ENCODE peak calls at places on chromosomes 1 and 21, in six cellular contexts. P is hepatocyte, J is cardiac muscle cell, C is lung, M is astrocyte, Q is choroid plexus epithelial cell. G is an unnamed sample.

GRCh38 chr1:116855220-116855619 is 54.5 kb upstream of the PTGFRN start:
- DNase-seq in P (peak; percentile 36), J (no peak), Q (peak; percentile 28), M (peak; percentile 46), C (no peak), G (no peak)

GRCh38 chr1:89657886-89658285 is 25.0 kb downstream of the LRRC8C start:
- DNase-seq in P (no peak), C (no peak), M (no peak), J (no peak), Q (no peak), G (no peak)

GRCh38 chr1:162905759-162906158 is 44.8 kb upstream of the CCDC190 start:
- DNase-seq in M (peak; percentile 82), C (no peak), J (no peak), Q (peak; percentile 93), P (peak; percentile 64), G (peak; percentile 76)

GRCh38 chr1:89609781-89610456 is 23.0 kb upstream of the LRRC8C start:
- DNase-seq in M (no peak), J (no peak), Q (no peak), C (no peak), P (no peak), G (no peak)

GRCh38 chr1:209023790-209024189 is 559.7 kb upstream of the CAMK1G start:
- DNase-seq in M (no peak), C (no peak), Q (no peak), J (no peak), P (no peak), G (no peak)

GRCh38 chr21:20424943-20425342 is 573.3 kb upstream of the NCAM2 start:
- DNase-seq in C (no peak), M (no peak), Q (no peak), J (no peak), P (no peak), G (no peak)

GRCh38 chr1:80248886-80249285 is 1242.4 kb upstream of the ADGRL4 start:
- DNase-seq in Q (peak; percentile 16), C (no peak), M (peak; percentile 11), P (no peak), J (no peak), G (no peak)

GRCh38 chr1:168709407-168709891 is 19.6 kb downstream of the DPT start:
- DNase-seq in C (no peak), Q (peak; percentile 70), M (peak; percentile 99), P (peak; percentile 37), J (peak; percentile 45), G (peak; percentile 48)

GRCh38 chr1:44660176-44660575 is 14.1 kb downstream of the TMEM53 start:
- DNase-seq in P (no peak), J (no peak), C (no peak), M (no peak), Q (no peak), G (peak; percentile 7)

GRCh38 chr21:33189845-33190244 is 39.9 kb upstream of the IFNAR2 start:
- DNase-seq in P (no peak), M (no peak), Q (no peak), J (no peak), C (no peak), G (no peak)

GRCh38 chr1:226626577-226626956 is 78.0 kb downstream of the STUM start:
- DNase-seq in C (peak; percentile 76), M (peak; percentile 23), P (peak; percentile 69), Q (peak; percentile 79), J (peak; percentile 62), G (peak; percentile 64)

GRCh38 chr1:72397786-72398185 is 115.4 kb upstream of the NEGR1 start:
- DNase-seq in C (no peak), Q (peak; percentile 85), P (no peak), M (peak; percentile 84), J (no peak), G (peak; percentile 57)

GRCh38 chr1:110040548-110040947 is 6.1 kb downstream of the STRIP1 start:
- DNase-seq in Q (no peak), M (no peak), J (no peak), C (no peak), P (no peak), G (no peak)

GRCh38 chr1:101207891-101208290 is 28.9 kb upstream of the S1PR1 start:
- DNase-seq in C (no peak), Q (no peak), M (peak; percentile 16), J (no peak), P (no peak), G (no peak)
- H3K4me3 ChIP-seq in C (no peak overlapping the region), Q (no peak overlapping the region), M (no peak overlapping the region), J (no peak overlapping the region), P (no peak overlapping the region), G (no peak overlapping the region)

GRCh38 chr1:156876281-156876680 is 15.6 kb downstream of the NTRK1 start:
- DNase-seq in C (no peak), Q (no peak), J (no peak), P (no peak), M (no peak), G (no peak)
- TF ChIP-seq CTCF in C (no peak), Q (no peak), J (peak; percentile 20), P (no peak), M (no peak), G (no peak)

GRCh38 chr1:86750530-86750929 is 46.2 kb downstream of the SH3GLB1 start:
- DNase-seq in M (no peak), Q (no peak), P (no peak), J (no peak), C (no peak), G (no peak)

GRCh38 chr1:86757272-86757984 is 53.1 kb downstream of the SH3GLB1 start:
- DNase-seq in M (peak; percentile 77), C (peak; percentile 39), P (peak; percentile 39), Q (no peak), J (no peak), G (peak; percentile 88)

GRCh38 chr1:86756062-86756406 is 51.7 kb downstream of the SH3GLB1 start:
- DNase-seq in J (no peak), C (no peak), P (no peak), Q (no peak), M (no peak), G (no peak)

GRCh38 chr1:86753700-86754099 is 49.3 kb downstream of the SH3GLB1 start:
- DNase-seq in C (no peak), M (no peak), J (peak; percentile 32), P (no peak), Q (peak; percentile 34), G (no peak)

DNA sequence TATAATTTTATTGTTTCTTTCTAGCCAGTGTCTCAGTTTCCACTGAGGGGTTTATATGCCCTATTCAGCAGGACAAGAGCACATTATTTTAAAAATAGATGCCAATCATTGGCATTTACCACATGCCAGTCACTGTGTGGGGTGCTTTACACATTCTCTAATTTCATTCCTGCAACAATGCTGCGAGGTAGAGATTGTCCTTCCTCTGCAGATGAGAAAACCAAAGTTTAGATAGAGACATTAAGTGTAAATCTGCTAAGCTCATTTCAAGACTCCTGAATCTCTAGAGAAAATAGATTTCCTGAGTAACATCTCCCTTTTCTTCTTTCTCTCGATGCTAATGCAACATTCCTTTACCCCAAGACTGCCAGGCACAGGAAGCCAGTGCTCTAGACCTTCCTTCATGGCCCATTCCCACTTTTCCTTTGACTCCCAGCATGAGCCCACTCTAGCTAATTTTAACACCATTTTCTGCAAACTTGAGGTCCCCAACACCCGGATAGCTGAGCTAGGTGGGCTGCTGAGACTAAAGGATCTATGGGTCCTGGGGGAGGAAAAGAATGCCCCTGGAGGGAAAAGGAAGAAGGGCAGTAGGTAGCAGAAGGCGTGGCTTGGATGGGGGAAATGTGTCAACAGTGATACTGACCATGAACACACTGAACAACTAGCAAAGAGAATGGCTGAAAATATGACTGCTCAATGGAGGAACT is 50.0 kb downstream of the SH3GLB1 start:
- DNase-seq in Q (no peak), P (no peak), M (no peak), J (no peak), C (no peak), G (no peak)
- H3K4me3 ChIP-seq in Q (no peak overlapping the region), P (no peak overlapping the region), M (no peak overlapping the region), J (no peak overlapping the region), C (no peak overlapping the region), G (no peak overlapping the region)

GRCh38 chr21:45309069-45309521 is 21.4 kb upstream of the POFUT2 start:
- DNase-seq in Q (peak; percentile 83), J (peak; percentile 76), M (no peak), C (no peak), P (peak; percentile 76), G (peak; percentile 87)
- TF ChIP-seq CTCF in Q (peak; percentile 83), J (peak; percentile 90), M (peak; percentile 70), C (peak; percentile 43), P (peak; percentile 62), G (peak; percentile 91)

G was measured in fibroblast of villous mesenchyme.